ENCODE peak calls at places on chromosomes 12 and 14, in four cellular contexts. Q is hippocampal formation, P is testis, A is AG10803. S is an unnamed sample.

GRCh38 chr14:56341766-56342418 is 223.7 kb downstream of the PELI2 start:
- DNase-seq in A (peak; percentile 48), Q (no peak), P (no peak), S (no peak)

GRCh38 chr12:45498645-45499044 is 230.9 kb upstream of the ARID2 start:
- DNase-seq in Q (no peak), P (no peak), A (no peak), S (no peak)

GRCh38 chr14:34049769-34050168 is 98.9 kb upstream of the EGLN3 start:
- DNase-seq in P (no peak), A (no peak), Q (no peak), S (peak; percentile 3)

GRCh38 chr14:36582011-36582873 is at the start of gene NKX2-8:
- DNase-seq in Q (no peak), A (no peak), P (peak; percentile 61), S (no peak)

GRCh38 chr14:78403278-78403815 is 233.2 kb downstream of the NRXN3 start:
- DNase-seq in A (no peak), P (no peak), Q (no peak), S (no peak)

GRCh38 chr12:131912526-131913274 is 16.4 kb upstream of the PUS1 start:
- DNase-seq in A (peak; percentile 80), Q (no peak), P (peak; percentile 95), S (peak; percentile 92)

GRCh38 chr14:55301722-55302121 is 30.5 kb downstream of the FBXO34 start:
- DNase-seq in Q (no peak), A (peak; percentile 44), P (no peak), S (no peak)

GRCh38 chr12:124321040-124321481 is 26.2 kb downstream of the RFLNA start:
- DNase-seq in P (peak; percentile 73), A (peak; percentile 46), Q (no peak), S (peak; percentile 93)

GRCh38 chr12:45663452-45663851 is 66.1 kb upstream of the ARID2 start:
- DNase-seq in A (no peak), P (no peak), Q (no peak), S (no peak)

GRCh38 chr12:132400011-132400641 is 70.7 kb upstream of the GALNT9 start:
- DNase-seq in Q (no peak), A (no peak), P (no peak), S (no peak)

GRCh38 chr12:91367234-91367849 is 184.7 kb upstream of the DCN start:
- DNase-seq in Q (peak; percentile 2), A (peak; percentile 29), P (no peak), S (no peak)

GRCh38 chr12:76329163-76329562 is 19.1 kb downstream of the BBS10 start:
- DNase-seq in P (no peak), A (peak; percentile 92), Q (no peak), S (no peak)

GRCh38 chr12:100190013-100190394 is 10.6 kb upstream of the ACTR6 start:
- DNase-seq in Q (no peak), A (no peak), P (no peak), S (peak; percentile 59)

GRCh38 chr12:49698619-49699545 is 8.3 kb downstream of the FMNL3 start:
- DNase-seq in A (peak; percentile 63), Q (no peak), P (no peak), S (no peak)